ENCODE peak calls at places on chromosomes 6 and 20, in five cellular contexts. F is GM13977, O is NCI-H1436 treated with DMSO at 0.1 percent for 48 hours, T is cerebellar nuclear complex, B is NCI-H1092 treated with DMSO at 0.1 percent for 48 hours. P is an unnamed sample.

GRCh38 chr6:119587537-119587936 is 238.0 kb upstream of the MAN1A1 start:
- DNase-seq in B (no peak), F (no peak), O (no peak), T (no peak), P (peak; percentile 52)

GRCh38 chr6:106089981-106090380 is 3.8 kb downstream of the PRDM1 start:
- DNase-seq in F (no peak), B (no peak), T (no peak), O (no peak), P (no peak)

GRCh38 chr6:101824551-101825345 is 431.2 kb downstream of the GRIK2 start:
- DNase-seq in B (no peak), T (no peak), F (no peak), O (no peak), P (peak; percentile 77)

GRCh38 chr20:1945134-1945618 is 48.7 kb downstream of the PDYN start:
- DNase-seq in F (no peak), O (no peak), B (no peak), T (peak; percentile 64), P (no peak)

GRCh38 chr6:74557236-74557635 is 648.6 kb downstream of the COL12A1 start:
- DNase-seq in O (no peak), B (no peak), T (no peak), F (no peak), P (no peak)

GRCh38 chr20:64099880-64100565 is 7.3 kb downstream of the NPBWR2 start:
- DNase-seq in B (peak; percentile 25), T (no peak), F (peak; percentile 77), O (peak; percentile 95), P (no peak)

GRCh38 chr20:17896771-17897369 is 71.7 kb downstream of the SNX5 start:
- DNase-seq in B (no peak), F (peak; percentile 44), O (no peak), T (no peak), P (no peak)

GRCh38 chr6:80439721-80440488 is 333.4 kb downstream of the BCKDHB start:
- DNase-seq in O (no peak), F (no peak), B (no peak), T (no peak), P (no peak)

GRCh38 chr6:90068264-90068663 is 174.0 kb downstream of the GJA10 start:
- DNase-seq in B (no peak), T (no peak), O (no peak), F (no peak), P (peak; percentile 85)

GRCh38 chr6:133756046-133756445 is 132.9 kb upstream of the TCF21 start:
- DNase-seq in F (no peak), T (no peak), B (no peak), O (no peak), P (no peak)

GRCh38 chr20:50821994-50822393 is 27.1 kb downstream of the BCAS4 start:
- DNase-seq in T (no peak), O (no peak), F (no peak), B (no peak), P (no peak)

GRCh38 chr20:33022733-33023438 is 8.6 kb upstream of the BPIFB6 start:
- DNase-seq in B (no peak), T (no peak), F (no peak), O (no peak), P (no peak)

GRCh38 chr6:79694623-79695311 is 63.6 kb downstream of the SH3BGRL2 start:
- DNase-seq in F (no peak), O (no peak), B (no peak), T (no peak), P (no peak)

GRCh38 chr20:25251019-25251418 is 3.1 kb downstream of the PYGB start:
- DNase-seq in B (no peak), F (no peak), O (no peak), T (no peak), P (no peak)

GRCh38 chr6:10891960-10892359 is 5.1 kb downstream of the SYCP2L start:
- DNase-seq in F (no peak), T (no peak), B (no peak), O (no peak), P (no peak)

GRCh38 chr20:47075263-47075662 is 180.6 kb downstream of the EYA2 start:
- DNase-seq in B (no peak), F (no peak), T (no peak), O (no peak), P (no peak)

GRCh38 chr6:130466744-130467052 is 100.9 kb downstream of the TMEM200A start:
- DNase-seq in O (no peak), B (no peak), F (no peak), T (no peak), P (no peak)

GRCh38 chr20:63497946-63498935 is 642 bp downstream of the EEF1A2 start:
- DNase-seq in T (no peak), B (peak; percentile 45), F (no peak), O (no peak), P (no peak)

GRCh38 chr20:58407966-58408557 is 19.0 kb downstream of the VAPB start:
- DNase-seq in O (no peak), B (no peak), F (peak; percentile 65), T (no peak), P (no peak)

GRCh38 chr6:110331816-110332215 is 26.3 kb downstream of the METTL24 start:
- DNase-seq in B (no peak), T (no peak), F (no peak), O (no peak), P (no peak)

GRCh38 chr20:15205023-15205422 is 867.6 kb upstream of the FLRT3 start:
- DNase-seq in T (no peak), F (no peak), B (no peak), O (no peak), P (no peak)